ENCODE peak calls at places on chromosomes 2 and 18, in four cellular contexts. One of them, this sample, is unnamed.

GRCh38 chr2:113105047-113105446 is 22.4 kb upstream of the IL1RN start:
- DNase-seq in left cardiac atrium: no peak
- DNase-seq in NCI-H345: no peak
- DNase-seq in cardiac fibroblast: peak
- DNase-seq in this sample: no peak

GRCh38 chr18:9868857-9869712 is 16.7 kb upstream of the TXNDC2 start:
- DNase-seq in left cardiac atrium: no peak
- DNase-seq in cardiac fibroblast: no peak
- DNase-seq in NCI-H345: peak
- DNase-seq in this sample: no peak

GRCh38 chr2:42928161-42928691 is 135.8 kb upstream of the HAAO start:
- DNase-seq in NCI-H345: peak
- DNase-seq in cardiac fibroblast: no peak
- DNase-seq in left cardiac atrium: peak
- DNase-seq in this sample: no peak

GRCh38 chr2:179107737-179108136 is 57.8 kb upstream of the CCDC141 start:
- DNase-seq in cardiac fibroblast: peak
- DNase-seq in left cardiac atrium: no peak
- DNase-seq in NCI-H345: no peak
- DNase-seq in this sample: no peak

GRCh38 chr2:231904161-231904611 is 22.0 kb downstream of the NPPC start:
- DNase-seq in NCI-H345: no peak
- DNase-seq in cardiac fibroblast: no peak
- DNase-seq in left cardiac atrium: no peak
- DNase-seq in this sample: no peak

GRCh38 chr2:191612496-191612895 is 65.4 kb upstream of the NABP1 start:
- DNase-seq in NCI-H345: no peak
- DNase-seq in left cardiac atrium: no peak
- DNase-seq in cardiac fibroblast: peak
- DNase-seq in this sample: no peak

GRCh38 chr2:91442246-91442905 is 2750.9 kb downstream of the RPIA start:
- DNase-seq in left cardiac atrium: peak
- DNase-seq in NCI-H345: no peak
- DNase-seq in cardiac fibroblast: no peak
- DNase-seq in this sample: no peak

GRCh38 chr2:6866982-6867381 is 1.3 kb upstream of the CMPK2 start:
- DNase-seq in NCI-H345: no peak
- DNase-seq in left cardiac atrium: no peak
- DNase-seq in cardiac fibroblast: no peak
- DNase-seq in this sample: no peak

GRCh38 chr2:3317277-3317685 is 60.3 kb downstream of the EIPR1 start:
- DNase-seq in left cardiac atrium: no peak
- DNase-seq in NCI-H345: no peak
- DNase-seq in cardiac fibroblast: no peak
- DNase-seq in this sample: no peak

GRCh38 chr2:175373729-175374128 is 192.2 kb upstream of the ATP5MC3 start:
- DNase-seq in left cardiac atrium: no peak
- DNase-seq in NCI-H345: no peak
- DNase-seq in cardiac fibroblast: no peak
- DNase-seq in this sample: no peak

GRCh38 chr2:29463181-29463900 is 348.1 kb downstream of the CLIP4 start:
- DNase-seq in NCI-H345: no peak
- DNase-seq in left cardiac atrium: no peak
- DNase-seq in cardiac fibroblast: peak
- DNase-seq in this sample: no peak

GRCh38 chr2:205877501-205877900 is 195.2 kb downstream of the NRP2 start:
- DNase-seq in cardiac fibroblast: no peak
- DNase-seq in left cardiac atrium: no peak
- DNase-seq in NCI-H345: no peak
- DNase-seq in this sample: no peak

GRCh38 chr2:71306762-71307161 is 24.8 kb upstream of the ZNF638 start:
- DNase-seq in NCI-H345: no peak
- DNase-seq in cardiac fibroblast: peak
- DNase-seq in left cardiac atrium: no peak
- DNase-seq in this sample: no peak

GRCh38 chr2:191950132-191950885 is 103.4 kb upstream of the CAVIN2 start:
- DNase-seq in NCI-H345: no peak
- DNase-seq in left cardiac atrium: no peak
- DNase-seq in cardiac fibroblast: peak
- DNase-seq in this sample: no peak

GRCh38 chr2:186757009-186757408 is 63.1 kb downstream of the FAM171B start:
- DNase-seq in NCI-H345: no peak
- DNase-seq in cardiac fibroblast: no peak
- DNase-seq in left cardiac atrium: no peak
- DNase-seq in this sample: no peak

GRCh38 chr2:167592441-167592840 is 655.0 kb downstream of the STK39 start:
- DNase-seq in left cardiac atrium: no peak
- DNase-seq in cardiac fibroblast: no peak
- DNase-seq in NCI-H345: no peak
- DNase-seq in this sample: no peak

GRCh38 chr2:238284802-238285515 is 3.5 kb downstream of the PER2 start:
- DNase-seq in NCI-H345: no peak
- DNase-seq in cardiac fibroblast: no peak
- DNase-seq in left cardiac atrium: no peak
- DNase-seq in this sample: no peak

This sample was measured in lung.